ENCODE peak calls at places on chromosome 13, in nine cellular contexts. R is caudate nucleus, Z is right lobe of liver, N is right cardiac atrium, J is heart left ventricle, L is PC-3, Q is testis, T is pancreas, D is GM23248. K is an unnamed sample.

GRCh38 chr13:47216176-47216822 is 319.4 kb upstream of the HTR2A start:
- DNase-seq in R (peak), Z (no peak), N (no peak), J (no peak), L (peak), Q (no peak), T (no peak), D (peak), K (no peak)

GRCh38 chr13:93235258-93236015 is 8.8 kb downstream of the GPC6 start:
- DNase-seq in R (no peak), Z (no peak), N (no peak), J (no peak), L (no peak), Q (no peak), T (no peak), D (peak), K (no peak)

GRCh38 chr13:43167058-43167457 is 143.7 kb downstream of the DNAJC15 start:
- DNase-seq in R (no peak), Z (no peak), N (no peak), J (no peak), L (no peak), Q (no peak), T (no peak), D (no peak), K (no peak)

GRCh38 chr13:49711218-49711863 is 20.1 kb upstream of the EBPL start:
- DNase-seq in R (no peak), Z (no peak), N (no peak), J (no peak), L (peak), Q (no peak), T (no peak), D (peak), K (no peak)

GRCh38 chr13:44292545-44292944 is 81.1 kb upstream of the SERP2 start:
- DNase-seq in R (no peak), Z (no peak), N (no peak), J (no peak), L (no peak), Q (no peak), T (no peak), D (peak), K (no peak)

GRCh38 chr13:77952737-77953136 is 34.1 kb upstream of the EDNRB start:
- DNase-seq in R (no peak), Z (no peak), N (no peak), J (no peak), L (no peak), Q (no peak), T (no peak), D (no peak), K (no peak)

GRCh38 chr13:29484236-29484635 is 111.3 kb downstream of the SLC7A1 start:
- DNase-seq in R (no peak), Z (no peak), N (no peak), J (no peak), L (no peak), Q (no peak), T (no peak), D (no peak), K (no peak)

GRCh38 chr13:39729161-39729560 is 73.7 kb downstream of the COG6 start:
- DNase-seq in R (no peak), Z (no peak), N (no peak), J (no peak), L (no peak), Q (no peak), T (no peak), D (no peak), K (no peak)

GRCh38 chr13:45368571-45368970 is 27.6 kb upstream of the TPT1 start:
- DNase-seq in R (no peak), Z (no peak), N (no peak), J (no peak), L (peak), Q (no peak), T (no peak), D (no peak), K (no peak)

GRCh38 chr13:26601669-26602068 is 44.2 kb downstream of the WASF3 start:
- DNase-seq in R (no peak), Z (no peak), N (no peak), J (no peak), L (peak), Q (no peak), T (no peak), D (peak), K (no peak)

GRCh38 chr13:106906431-106906996 is 338.6 kb upstream of the ARGLU1 start:
- DNase-seq in R (no peak), Z (no peak), N (no peak), J (no peak), L (no peak), Q (no peak), T (no peak), D (no peak), K (no peak)

GRCh38 chr13:49444517-49445395 is 682 bp downstream of the SETDB2 start:
- DNase-seq in R (peak), Z (no peak), N (no peak), J (no peak), L (peak), Q (peak), T (no peak), D (peak), K (no peak)

GRCh38 chr13:38417727-38418126 is 68.1 kb downstream of the UFM1 start:
- DNase-seq in R (no peak), Z (no peak), N (no peak), J (no peak), L (peak), Q (no peak), T (no peak), D (peak), K (no peak)

GRCh38 chr13:39144941-39145533 is 106.8 kb downstream of the NHLRC3 start:
- DNase-seq in R (peak), Z (peak), N (peak), J (peak), L (peak), Q (peak), T (peak), D (peak), K (peak)

GRCh38 chr13:101149735-101150380 is 266.4 kb downstream of the NALCN start:
- DNase-seq in R (no peak), Z (no peak), N (no peak), J (no peak), L (peak), Q (no peak), T (no peak), D (peak), K (no peak)

GRCh38 chr13:66312312-66313087 is 917.6 kb downstream of the PCDH9 start:
- DNase-seq in R (no peak), Z (no peak), N (no peak), J (no peak), L (peak), Q (peak), T (peak), D (no peak), K (no peak)

GRCh38 chr13:63842102-63842501 is 2426.5 kb upstream of the PCDH20 start:
- DNase-seq in R (no peak), Z (no peak), N (no peak), J (no peak), L (no peak), Q (no peak), T (no peak), D (no peak), K (no peak)

GRCh38 chr13:28220166-28220565 is 81.8 kb downstream of the PAN3 start:
- DNase-seq in R (no peak), Z (no peak), N (no peak), J (no peak), L (no peak), Q (no peak), T (no peak), D (peak), K (no peak)

GRCh38 chr13:113448545-113448884 is 4.8 kb downstream of the ADPRHL1 start:
- DNase-seq in R (no peak), Z (no peak), N (no peak), J (peak), L (peak), Q (peak), T (no peak), D (no peak), K (no peak)

GRCh38 chr13:57437587-57437986 is 194.0 kb upstream of the PCDH17 start:
- DNase-seq in R (no peak), Z (no peak), N (no peak), J (no peak), L (no peak), Q (peak), T (no peak), D (no peak), K (no peak)

GRCh38 chr13:104320446-104320845 is 1254.2 kb upstream of the SLC10A2 start:
- DNase-seq in R (no peak), Z (no peak), N (no peak), J (no peak), L (no peak), Q (no peak), T (no peak), D (no peak), K (no peak)

GRCh38 chr13:30715837-30716236 is 19.5 kb upstream of the ALOX5AP start:
- DNase-seq in R (no peak), Z (no peak), N (peak), J (peak), L (no peak), Q (no peak), T (no peak), D (peak), K (no peak)

GRCh38 chr13:97122381-97122996 is 99.6 kb upstream of the MBNL2 start:
- DNase-seq in R (no peak), Z (no peak), N (no peak), J (no peak), L (peak), Q (no peak), T (no peak), D (peak), K (no peak)

GRCh38 chr13:66180806-66181205 is 1049.3 kb downstream of the PCDH9 start:
- DNase-seq in R (no peak), Z (no peak), N (no peak), J (no peak), L (peak), Q (no peak), T (no peak), D (no peak), K (no peak)

GRCh38 chr13:112740502-112741131 is 50.8 kb downstream of the ATP11A start:
- DNase-seq in R (no peak), Z (peak), N (peak), J (peak), L (no peak), Q (no peak), T (no peak), D (peak), K (no peak)

GRCh38 chr13:28583661-28584091 is 75.3 kb upstream of the POMP start:
- DNase-seq in R (no peak), Z (no peak), N (no peak), J (no peak), L (no peak), Q (peak), T (no peak), D (peak), K (no peak)

GRCh38 chr13:86446311-86446710 is 647.1 kb upstream of the SLITRK6 start:
- DNase-seq in R (no peak), Z (no peak), N (no peak), J (no peak), L (peak), Q (peak), T (no peak), D (peak), K (no peak)

GRCh38 chr13:33129886-33130285 is 113.7 kb downstream of the KL start:
- DNase-seq in R (no peak), Z (no peak), N (no peak), J (no peak), L (no peak), Q (no peak), T (no peak), D (no peak), K (no peak)

GRCh38 chr13:25727250-25727649 is 324.6 kb downstream of the SHISA2 start:
- DNase-seq in R (no peak), Z (peak), N (no peak), J (no peak), L (peak), Q (no peak), T (peak), D (no peak), K (no peak)

GRCh38 chr13:84542348-84542747 is 660.1 kb upstream of the SLITRK1 start:
- DNase-seq in R (no peak), Z (no peak), N (no peak), J (no peak), L (no peak), Q (no peak), T (no peak), D (no peak), K (no peak)

GRCh38 chr13:113783482-113783881 is 24.5 kb downstream of the TMEM255B start:
- DNase-seq in R (no peak), Z (no peak), N (no peak), J (no peak), L (peak), Q (no peak), T (no peak), D (no peak), K (no peak)

GRCh38 chr13:44402902-44403719 is 29.5 kb downstream of the SERP2 start:
- DNase-seq in R (no peak), Z (no peak), N (no peak), J (no peak), L (peak), Q (no peak), T (peak), D (no peak), K (no peak)

GRCh38 chr13:95833126-95833525 is 156.2 kb downstream of the DNAJC3 start:
- DNase-seq in R (no peak), Z (no peak), N (no peak), J (no peak), L (no peak), Q (no peak), T (no peak), D (no peak), K (no peak)

GRCh38 chr13:29733069-29733700 is 117.2 kb downstream of the UBL3 start:
- DNase-seq in R (no peak), Z (no peak), N (no peak), J (no peak), L (no peak), Q (no peak), T (no peak), D (peak), K (no peak)

GRCh38 chr13:67740871-67741475 is 510.8 kb upstream of the PCDH9 start:
- DNase-seq in R (no peak), Z (no peak), N (no peak), J (no peak), L (no peak), Q (no peak), T (no peak), D (no peak), K (no peak)

GRCh38 chr13:26646603-26647002 is 89.1 kb downstream of the WASF3 start:
- DNase-seq in R (no peak), Z (no peak), N (no peak), J (no peak), L (no peak), Q (no peak), T (no peak), D (no peak), K (no peak)

GRCh38 chr13:40187324-40187795 is 479.1 kb downstream of the FOXO1 start:
- DNase-seq in R (no peak), Z (no peak), N (no peak), J (no peak), L (no peak), Q (no peak), T (no peak), D (no peak), K (no peak)

GRCh38 chr13:106238690-106239089 is 296.8 kb downstream of the EFNB2 start:
- DNase-seq in R (no peak), Z (no peak), N (no peak), J (no peak), L (no peak), Q (no peak), T (no peak), D (no peak), K (no peak)

DNA sequence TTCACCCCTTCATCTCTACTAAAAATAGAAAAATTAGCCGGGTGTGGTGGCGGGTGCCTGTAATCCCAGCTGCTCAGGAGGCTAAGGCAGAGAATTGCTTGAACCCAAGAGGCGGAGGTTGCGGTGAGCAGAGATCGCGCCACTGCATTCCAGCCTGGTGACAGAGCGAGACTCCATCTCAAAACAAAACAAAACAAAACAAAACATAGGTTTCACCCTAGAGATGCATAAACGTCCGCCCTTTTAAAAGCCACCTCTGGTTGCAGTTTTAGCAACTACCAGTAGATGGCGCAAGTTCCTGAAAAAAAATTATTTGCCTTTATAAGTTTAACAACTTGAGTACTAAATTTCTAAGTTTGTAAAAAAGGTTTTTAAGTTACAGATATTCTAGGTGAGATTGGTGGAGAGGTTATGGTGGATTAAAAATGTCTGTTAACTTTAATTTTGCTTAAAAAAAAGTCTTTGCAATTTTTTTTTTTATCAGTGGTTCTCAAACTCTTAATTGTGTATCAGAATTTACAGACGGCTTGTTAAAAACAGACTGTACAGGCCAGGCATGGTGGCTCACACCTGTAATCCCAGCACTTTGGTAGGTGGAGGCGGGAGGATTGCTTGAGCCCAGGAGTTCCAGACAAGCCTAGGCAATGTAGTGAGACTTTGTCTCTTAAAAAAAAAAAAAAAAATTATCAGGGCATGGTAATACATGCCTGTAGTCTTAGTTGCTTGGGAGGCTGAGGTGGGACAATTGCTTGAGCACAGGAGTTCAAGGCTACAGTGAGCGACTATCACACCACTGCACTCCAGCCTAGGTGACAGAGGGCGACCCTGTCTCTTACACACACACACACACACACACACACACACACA is 42.1 kb downstream of the NAA16 start:
- DNase-seq in R (peak), Z (no peak), N (no peak), J (peak), L (peak), Q (peak), T (no peak), D (peak), K (no peak)
- H3K27ac ChIP-seq in R (no peak), Z (no peak), N (no peak), J (no peak), L (no peak), Q (no peak), T (no peak), D (peak), K (no peak)

DNA sequence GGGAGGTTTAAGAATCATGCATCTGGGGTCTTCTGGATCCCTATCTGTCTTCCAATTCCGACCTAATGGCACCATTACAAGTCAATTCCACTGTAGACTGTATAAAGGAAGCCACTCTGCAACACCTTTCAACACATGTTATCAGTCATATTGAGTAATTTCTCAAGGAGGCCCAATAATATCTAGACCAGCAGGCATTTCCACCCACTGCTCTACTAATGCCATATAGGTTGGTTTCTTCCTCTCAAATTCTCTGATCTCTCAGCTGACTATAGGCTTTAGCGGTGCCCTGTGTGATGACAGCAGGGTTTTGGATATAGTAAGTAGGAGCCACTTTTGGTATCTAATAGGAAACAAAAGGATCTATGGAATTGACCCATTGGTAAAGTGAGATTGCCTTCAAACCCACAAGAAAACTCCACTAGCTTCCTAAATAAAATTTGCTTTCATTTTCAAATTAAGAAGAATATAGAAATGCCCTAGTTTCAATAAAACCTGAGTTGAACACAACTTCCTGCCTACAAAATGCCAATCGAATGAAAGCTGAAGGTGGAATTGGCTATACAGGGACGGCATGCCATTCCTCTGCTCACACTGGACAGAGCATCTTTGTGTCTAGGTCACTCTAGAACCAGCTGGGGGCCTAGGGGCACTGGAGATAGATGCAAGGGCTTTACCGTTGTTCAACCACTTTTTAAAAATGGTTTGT is 12.3 kb upstream of the ITM2B start:
- DNase-seq in R (no peak), Z (no peak), N (no peak), J (no peak), L (no peak), Q (no peak), T (no peak), D (no peak), K (no peak)
- H3K27ac ChIP-seq in R (no peak), Z (peak), N (peak), J (peak), L (no peak), Q (peak), T (no peak), D (no peak), K (no peak)

GRCh38 chr13:76887070-76887563 is 912 bp upstream of the KCTD12 start:
- DNase-seq in R (no peak), Z (no peak), N (peak), J (no peak), L (no peak), Q (peak), T (no peak), D (no peak), K (no peak)
- H3K27ac ChIP-seq in R (peak), Z (peak), N (peak), J (peak), L (no peak), Q (peak), T (no peak), D (peak), K (peak)

DNA sequence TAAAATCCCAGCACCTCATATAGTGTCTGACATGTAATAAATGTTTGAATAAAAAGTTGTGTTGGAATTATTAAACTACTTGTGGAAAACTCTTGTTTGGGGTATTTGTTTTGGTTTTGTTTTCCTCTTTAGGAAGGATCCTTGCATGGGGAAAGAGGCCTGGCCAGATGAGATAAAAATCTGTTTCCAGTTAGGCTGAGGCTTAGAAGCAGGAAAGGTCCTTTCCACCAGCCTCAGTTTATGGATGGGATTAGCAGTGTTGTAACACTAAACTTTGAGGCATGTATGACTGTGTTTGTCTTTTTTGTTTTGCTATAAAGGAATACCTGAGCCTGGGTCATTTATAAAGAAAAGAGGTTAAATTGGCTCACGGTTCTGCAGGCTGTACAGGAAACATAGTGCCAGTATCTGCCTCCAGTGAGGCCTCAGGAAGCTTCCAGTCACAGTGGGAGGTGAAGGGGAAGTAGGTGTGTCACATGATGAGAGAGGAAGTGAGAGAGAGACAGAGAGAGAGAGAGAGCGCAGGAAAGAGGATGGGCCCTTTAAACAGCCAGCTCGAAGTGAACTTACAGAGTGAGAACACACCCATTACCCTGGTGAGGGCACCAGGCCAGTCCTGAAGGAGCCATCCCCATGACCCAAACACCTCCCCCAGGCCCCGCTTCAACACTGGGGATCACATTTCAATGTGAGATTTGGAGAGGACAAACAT is 21.6 kb downstream of the SPATA13 start:
- DNase-seq in R (no peak), Z (peak), N (no peak), J (no peak), L (no peak), Q (no peak), T (no peak), D (no peak), K (no peak)
- H3K27ac ChIP-seq in R (no peak), Z (peak), N (no peak), J (no peak), L (no peak), Q (no peak), T (peak), D (no peak), K (no peak)

K was measured in substantia nigra.